ENCODE peak calls at places on chromosomes 13 and 19, in eight cellular contexts. H is DND-41; R is neural progenitor cell; N is Peyer's patch; D is GM23338; Z is keratinocyte; A is GM23248; E is effector memory CD4-positive, alpha-beta T cell. O is an unnamed sample. For H3K36me3, the result is how much of the 10 kb centered on the place peaks cover.

GRCh38 chr13:41944229-41944628 is 16.7 kb downstream of the VWA8 start:
- DNase-seq in H (no peak), R (no peak), N (no peak), D (no peak), Z (no peak), A (no peak), E (no peak), O (no peak)

GRCh38 chr19:11995174-11995573 is 30.3 kb downstream of the ZNF763 start:
- DNase-seq in H (peak), R (no peak), N (no peak), D (no peak), Z (no peak), A (peak), E (no peak), O (no peak)

GRCh38 chr13:74066937-74067336 is 67.3 kb downstream of the KLF12 start:
- DNase-seq in H (no peak), R (no peak), N (no peak), D (no peak), Z (no peak), A (no peak), E (no peak), O (no peak)

GRCh38 chr13:29721766-29722165 is 126.3 kb upstream of the SLC7A1 start:
- DNase-seq in H (no peak), R (no peak), N (no peak), D (no peak), Z (no peak), A (no peak), E (no peak), O (no peak)

GRCh38 chr19:44258139-44258538 is 1.5 kb upstream of the ZNF233 start:
- DNase-seq in H (no peak), R (no peak), N (no peak), D (no peak), Z (no peak), A (no peak), E (no peak), O (no peak)

GRCh38 chr13:50787316-50788195 is 55.9 kb downstream of the DLEU7 start:
- DNase-seq in H (no peak), R (no peak), N (no peak), D (peak), Z (no peak), A (no peak), E (no peak), O (no peak)

GRCh38 chr13:43346427-43346826 is 323.0 kb downstream of the DNAJC15 start:
- DNase-seq in H (no peak), R (no peak), N (no peak), D (no peak), Z (no peak), A (no peak), E (no peak), O (no peak)

GRCh38 chr13:62483774-62484173 is 1068.1 kb upstream of the PCDH20 start:
- DNase-seq in H (no peak), R (peak), N (no peak), D (peak), Z (no peak), A (no peak), E (no peak), O (no peak)

GRCh38 chr13:18971576-18972219 is 209.9 kb downstream of the TUBA3C start:
- DNase-seq in H (no peak), R (no peak), N (no peak), D (no peak), Z (no peak), A (no peak), E (no peak), O (no peak)

GRCh38 chr13:42997381-42997780 is 5.3 kb upstream of the EPSTI1 start:
- DNase-seq in H (no peak), R (no peak), N (no peak), D (no peak), Z (no peak), A (peak), E (no peak), O (no peak)

GRCh38 chr13:99843872-99844271 is 127.7 kb downstream of the ZIC5 start:
- DNase-seq in H (no peak), R (no peak), N (no peak), D (no peak), Z (no peak), A (no peak), E (no peak), O (no peak)

GRCh38 chr19:788821-789472 is 8.3 kb upstream of the PTBP1 start:
- DNase-seq in H (no peak), R (peak), N (no peak), D (peak), Z (no peak), A (peak), E (no peak), O (no peak)

GRCh38 chr13:46553521-46553885 is 533 bp downstream of the LRCH1 start:
- DNase-seq in H (no peak), R (peak), N (no peak), D (peak), Z (no peak), A (no peak), E (no peak), O (no peak)

GRCh38 chr13:73667756-73668155 is 466.4 kb downstream of the KLF12 start:
- DNase-seq in H (no peak), R (no peak), N (no peak), D (no peak), Z (no peak), A (no peak), E (no peak), O (no peak)

GRCh38 chr19:6890421-6890913 is 3.1 kb downstream of the ADGRE1 start:
- DNase-seq in H (peak), R (no peak), N (no peak), D (no peak), Z (no peak), A (no peak), E (no peak), O (no peak)

GRCh38 chr19:46555684-46556083 is 45.4 kb upstream of the CALM3 start:
- DNase-seq in H (no peak), R (no peak), N (no peak), D (no peak), Z (no peak), A (no peak), E (no peak), O (no peak)

GRCh38 chr13:67148219-67148583 is 81.9 kb downstream of the PCDH9 start:
- DNase-seq in H (no peak), R (no peak), N (no peak), D (no peak), Z (no peak), A (peak), E (no peak), O (no peak)

GRCh38 chr19:8261347-8261746 is 46.8 kb downstream of the CD320 start:
- DNase-seq in H (no peak), R (no peak), N (no peak), D (no peak), Z (no peak), A (no peak), E (no peak), O (no peak)

GRCh38 chr13:30739646-30740642 is 4.6 kb downstream of the ALOX5AP start:
- DNase-seq in H (peak), R (peak), N (no peak), D (no peak), Z (peak), A (peak), E (peak), O (no peak)

GRCh38 chr13:68369739-68370138 is 1139.6 kb upstream of the PCDH9 start:
- DNase-seq in H (no peak), R (no peak), N (no peak), D (peak), Z (no peak), A (no peak), E (no peak), O (no peak)

GRCh38 chr13:87123987-87124784 is 547.0 kb upstream of the SLITRK5 start:
- DNase-seq in H (peak), R (peak), N (no peak), D (peak), Z (peak), A (peak), E (no peak), O (peak)

GRCh38 chr19:4197625-4198466 is 15.4 kb downstream of the ANKRD24 start:
- DNase-seq in H (no peak), R (peak), N (no peak), D (peak), Z (no peak), A (peak), E (no peak), O (no peak)

GRCh38 chr19:49792829-49793560 is 20.1 kb downstream of the FUZ start:
- DNase-seq in H (no peak), R (no peak), N (no peak), D (no peak), Z (no peak), A (no peak), E (no peak), O (no peak)

GRCh38 chr19:49791776-49792445 is 21.2 kb downstream of the FUZ start:
- DNase-seq in H (no peak), R (no peak), N (no peak), D (no peak), Z (no peak), A (no peak), E (no peak), O (no peak)

GRCh38 chr19:49793561-49793840 is 19.6 kb downstream of the FUZ start:
- DNase-seq in H (no peak), R (no peak), N (no peak), D (no peak), Z (no peak), A (peak), E (no peak), O (no peak)

GRCh38 chr19:49788857-49789256 is 22.1 kb downstream of the AP2A1 start:
- DNase-seq in H (no peak), R (no peak), N (no peak), D (no peak), Z (no peak), A (no peak), E (no peak), O (no peak)

DNA sequence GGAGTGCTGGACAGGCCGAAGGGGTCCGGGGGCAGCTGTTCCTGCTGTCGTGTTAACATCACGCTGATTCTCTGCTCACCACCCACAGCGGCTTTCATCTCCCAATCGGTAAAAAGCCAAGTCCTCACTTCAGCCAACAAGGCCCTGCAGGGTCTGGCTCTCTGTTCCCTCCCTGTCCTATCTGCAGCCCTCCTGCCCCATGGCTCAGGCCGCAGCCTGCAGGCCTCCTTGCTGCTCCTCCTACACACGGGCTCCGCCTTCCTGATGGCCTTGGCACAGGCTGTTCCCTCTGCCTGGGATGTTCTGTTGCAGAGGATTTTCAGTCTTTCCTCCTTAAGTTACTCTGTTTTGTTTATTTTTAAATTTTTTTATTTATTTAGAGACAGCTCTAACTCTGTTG is 22.2 kb downstream of the FUZ start:
- DNase-seq in H (no peak), R (no peak), N (no peak), D (no peak), Z (no peak), A (peak), E (no peak), O (no peak)
- H3K36me3 ChIP-seq in H (half or more), R (under half), N (under half), D (under half), Z (under half), A (under half), E (under half), O (under half)

DNA sequence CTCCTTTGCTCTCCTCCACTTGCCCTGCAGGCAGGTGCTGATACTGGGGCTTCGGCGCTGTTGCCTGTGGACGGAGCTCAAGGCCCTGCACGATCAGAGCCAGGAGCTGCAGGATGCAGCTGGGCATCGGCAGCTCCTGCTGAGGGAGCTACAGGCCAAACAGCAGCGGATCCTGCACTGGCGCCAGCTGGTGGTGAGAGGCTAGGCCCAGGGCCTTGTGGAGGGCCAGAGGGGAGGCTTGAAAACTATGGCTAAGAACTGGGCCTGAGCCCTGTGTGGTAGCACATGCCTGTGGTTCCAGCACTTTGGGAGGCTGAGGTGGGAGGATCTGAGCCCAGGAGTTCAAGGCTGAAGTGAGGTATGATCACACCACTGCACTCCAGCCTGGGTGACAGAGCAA is 6.3 kb downstream of the HAUS5 start:
- DNase-seq in H (no peak), R (no peak), N (no peak), D (peak), Z (no peak), A (no peak), E (no peak), O (no peak)
- H3K36me3 ChIP-seq in H (half or more), R (under half), N (under half), D (under half), Z (under half), A (under half), E (under half), O (under half)

GRCh38 chr13:53042897-53043296 is 14.3 kb downstream of the OLFM4 start:
- DNase-seq in H (no peak), R (no peak), N (no peak), D (no peak), Z (no peak), A (peak), E (no peak), O (no peak)
- H3K36me3 ChIP-seq in H (under half), R (under half), N (under half), D (under half), Z (under half), A (under half), E (under half), O (under half)

GRCh38 chr19:10222201-10222890 is 8.8 kb downstream of the S1PR2 start:
- DNase-seq in H (no peak), R (no peak), N (no peak), D (no peak), Z (no peak), A (no peak), E (no peak), O (no peak)

GRCh38 chr19:10217085-10217484 is 14.0 kb downstream of the S1PR2 start:
- DNase-seq in H (no peak), R (no peak), N (no peak), D (no peak), Z (no peak), A (no peak), E (no peak), O (no peak)

GRCh38 chr19:10220695-10221094 is 10.4 kb downstream of the S1PR2 start:
- DNase-seq in H (no peak), R (no peak), N (no peak), D (no peak), Z (no peak), A (no peak), E (no peak), O (no peak)

GRCh38 chr19:10223488-10224213 is 7.5 kb downstream of the S1PR2 start:
- DNase-seq in H (no peak), R (no peak), N (no peak), D (no peak), Z (no peak), A (no peak), E (no peak), O (no peak)

GRCh38 chr19:10219678-10220077 is 11.5 kb downstream of the S1PR2 start:
- DNase-seq in H (no peak), R (peak), N (no peak), D (peak), Z (no peak), A (peak), E (peak), O (no peak)
- H3K36me3 ChIP-seq in H (under half), R (under half), N (under half), D (under half), Z (under half), A (under half), E (under half), O (under half)

GRCh38 chr19:41872384-41872774 is 4.7 kb upstream of the CD79A start:
- DNase-seq in H (no peak), R (no peak), N (no peak), D (no peak), Z (no peak), A (no peak), E (no peak), O (no peak)
- H3K36me3 ChIP-seq in H (half or more), R (under half), N (under half), D (under half), Z (under half), A (under half), E (under half), O (under half)

DNA sequence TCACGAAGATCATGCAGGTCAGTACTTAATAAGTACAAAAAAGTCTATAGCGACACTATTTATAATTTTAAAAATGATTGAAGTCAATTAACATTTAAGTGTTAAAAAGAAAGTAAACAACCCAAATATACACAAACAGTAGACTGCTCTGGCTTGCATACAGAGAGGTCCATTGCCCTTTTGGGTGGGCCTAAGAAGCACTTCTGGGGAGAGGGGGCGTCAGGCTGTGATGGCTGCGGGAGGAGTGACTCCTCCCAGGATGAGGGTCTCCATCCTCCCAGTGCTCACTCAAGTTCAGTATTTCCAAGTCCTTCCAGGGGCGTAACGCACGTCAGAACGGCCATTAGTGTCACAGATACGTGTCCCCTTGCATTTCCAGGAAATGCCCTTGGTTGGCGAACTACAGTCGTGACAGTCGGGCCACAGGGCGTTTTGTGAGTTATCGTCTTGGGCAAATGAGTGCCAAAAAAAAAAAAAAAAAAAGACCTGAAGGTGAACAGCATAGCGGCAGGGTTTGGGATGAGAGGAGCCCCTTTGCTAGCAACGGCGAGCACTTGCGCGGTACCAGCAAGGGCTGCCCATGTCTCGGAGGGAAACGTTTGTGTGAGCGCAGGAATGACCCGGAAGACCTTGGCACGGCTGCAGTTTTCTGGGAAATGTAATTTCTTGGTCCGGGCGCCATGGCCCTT is at the start of gene SCGB2B2:
- DNase-seq in H (peak), R (no peak), N (no peak), D (peak), Z (no peak), A (no peak), E (no peak), O (no peak)
- H3K36me3 ChIP-seq in H (under half), R (under half), N (under half), D (under half), Z (under half), A (under half), E (under half), O (under half)

DNA sequence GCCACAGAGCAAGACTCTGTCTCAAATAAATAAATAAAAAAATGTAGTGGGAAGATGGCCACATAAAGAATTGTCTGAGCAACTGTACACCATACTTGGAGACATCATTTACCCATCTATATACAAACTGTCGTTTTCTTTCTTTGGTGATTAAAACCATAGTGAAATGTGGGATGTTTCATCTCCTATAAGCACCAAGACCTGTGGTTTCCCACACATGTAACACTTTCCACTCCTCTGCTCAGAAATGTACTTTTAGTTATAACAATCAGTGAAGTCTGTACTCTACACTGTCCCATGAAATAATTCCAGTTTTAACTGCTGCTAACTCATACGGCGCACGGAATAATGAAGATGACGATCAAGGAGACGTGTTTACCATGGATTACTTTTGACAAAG is 18.3 kb downstream of the PDCD5 start:
- DNase-seq in H (no peak), R (no peak), N (no peak), D (no peak), Z (no peak), A (no peak), E (no peak), O (no peak)
- H3K36me3 ChIP-seq in H (half or more), R (under half), N (under half), D (half or more), Z (under half), A (under half), E (under half), O (under half)

O was measured in Panc1.